ENCODE peak calls at places on chromosome 20, in nine cellular contexts. I is Panc1; X is AG04450; K is NCI-H2081; R is activated T-cell treated with anti-CD3 and anti-CD28 coated beads, Interleukin-2, amount 50 U/mL, for 48 hours; E is bronchial epithelial cell; U is dermis microvascular lymphatic vessel endothelial cell; L is body of pancreas; F is pancreas. W is an unnamed sample.
A peak's percentile ranks its signal among the peaks of the same experiment; 100 is the strongest.

GRCh38 chr20:61492065-61492464 is 240.0 kb downstream of the CDH4 start:
- DNase-seq in I (no peak), X (no peak), K (no peak), R (no peak), E (no peak), U (no peak), L (no peak), F (no peak), W (no peak)

GRCh38 chr20:9928955-9929354 is 90.1 kb upstream of the PAK5 start:
- DNase-seq in I (no peak), X (no peak), K (no peak), R (no peak), E (peak; percentile 81), U (no peak), L (no peak), F (no peak), W (no peak)

GRCh38 chr20:45016089-45016641 is 49.9 kb downstream of the STK4 start:
- DNase-seq in I (no peak), X (no peak), K (no peak), R (no peak), E (no peak), U (no peak), L (no peak), F (no peak), W (peak; percentile 49)

GRCh38 chr20:64254571-64255360 is 782 bp upstream of the PCMTD2 start:
- DNase-seq in I (no peak), X (no peak), K (no peak), R (no peak), E (no peak), U (no peak), L (no peak), F (no peak), W (no peak)

GRCh38 chr20:21820045-21820444 is 114.6 kb downstream of the PAX1 start:
- DNase-seq in I (no peak), X (no peak), K (no peak), R (no peak), E (no peak), U (no peak), L (no peak), F (no peak), W (no peak)

GRCh38 chr20:57883761-57884160 is 173.9 kb upstream of the PMEPA1 start:
- DNase-seq in I (no peak), X (no peak), K (no peak), R (no peak), E (no peak), U (no peak), L (no peak), F (no peak), W (no peak)

GRCh38 chr20:57560554-57561355 is at the start of gene PCK1:
- DNase-seq in I (no peak), X (no peak), K (peak; percentile 53), R (no peak), E (no peak), U (no peak), L (peak; percentile 70), F (peak; percentile 85), W (peak; percentile 17)

GRCh38 chr20:2206957-2207769 is 88.6 kb upstream of the TGM3 start:
- DNase-seq in I (no peak), X (no peak), K (peak; percentile 68), R (peak; percentile 77), E (no peak), U (peak; percentile 75), L (peak; percentile 76), F (peak; percentile 83), W (peak; percentile 88)

GRCh38 chr20:23367770-23368169 is 5.8 kb downstream of the GZF1 start:
- DNase-seq in I (no peak), X (no peak), K (no peak), R (no peak), E (peak; percentile 91), U (no peak), L (no peak), F (no peak), W (peak; percentile 55)

GRCh38 chr20:41279546-41280225 is 37.8 kb downstream of the ZHX3 start:
- DNase-seq in I (no peak), X (no peak), K (no peak), R (no peak), E (no peak), U (peak; percentile 40), L (no peak), F (no peak), W (no peak)

GRCh38 chr20:50306478-50307423 is 116.1 kb downstream of the CEBPB start:
- DNase-seq in I (no peak), X (no peak), K (no peak), R (no peak), E (no peak), U (no peak), L (no peak), F (no peak), W (no peak)

GRCh38 chr20:8131598-8132014 is 460 bp upstream of the PLCB1 start:
- DNase-seq in I (no peak), X (no peak), K (peak; percentile 50), R (no peak), E (no peak), U (no peak), L (no peak), F (no peak), W (peak; percentile 70)

GRCh38 chr20:21504323-21504722 is 9.5 kb downstream of the NKX2-2 start:
- DNase-seq in I (no peak), X (no peak), K (no peak), R (no peak), E (no peak), U (no peak), L (no peak), F (no peak), W (no peak)

GRCh38 chr20:4898282-4898681 is 103.0 kb downstream of the SLC23A2 start:
- DNase-seq in I (no peak), X (peak; percentile 43), K (no peak), R (no peak), E (peak; percentile 97), U (peak; percentile 59), L (no peak), F (no peak), W (peak; percentile 95)

GRCh38 chr20:33837096-33837830 is 26.1 kb downstream of the CHMP4B start:
- DNase-seq in I (no peak), X (no peak), K (no peak), R (no peak), E (no peak), U (no peak), L (no peak), F (no peak), W (no peak)

GRCh38 chr20:41329435-41330342 is 10.9 kb upstream of the LPIN3 start:
- DNase-seq in I (peak; percentile 90), X (peak; percentile 90), K (no peak), R (peak; percentile 66), E (peak; percentile 97), U (peak; percentile 97), L (no peak), F (no peak), W (peak; percentile 98)

GRCh38 chr20:59082077-59082740 is 39.6 kb upstream of the PRELID3B start:
- DNase-seq in I (no peak), X (no peak), K (peak; percentile 13), R (no peak), E (peak; percentile 97), U (no peak), L (no peak), F (no peak), W (peak; percentile 67)

GRCh38 chr20:2820084-2820895 is 4.1 kb downstream of the TMEM239 start:
- DNase-seq in I (no peak), X (no peak), K (no peak), R (no peak), E (no peak), U (no peak), L (no peak), F (no peak), W (no peak)

GRCh38 chr20:62413896-62414481 is 6.9 kb upstream of the CABLES2 start:
- DNase-seq in I (no peak), X (no peak), K (no peak), R (no peak), E (no peak), U (no peak), L (no peak), F (no peak), W (peak; percentile 22)